ENCODE peak calls at places on chromosomes 11 and 22, in seven cellular contexts. E, B, R, F, A, U and V are unnamed samples.
A peak's percentile ranks its signal among the peaks of the same experiment; 100 is the strongest.

GRCh38 chr11:86575208-86575855 is 97.1 kb downstream of the ME3 start:
- DNase-seq in R (no peak), U (no peak), F (no peak), E (no peak), A (no peak), B (peak; percentile 86), V (no peak)

GRCh38 chr22:18076060-18076497 is 1.7 kb upstream of the PEX26 start:
- DNase-seq in B (peak; percentile 96), F (no peak), E (peak; percentile 80), R (peak; percentile 84), A (peak; percentile 65), U (peak; percentile 63), V (peak; percentile 39)

GRCh38 chr11:15858881-15859280 is 497.5 kb downstream of the SOX6 start:
- DNase-seq in R (no peak), B (no peak), A (no peak), F (no peak), U (no peak), E (no peak), V (no peak)

GRCh38 chr11:119315139-119316016 is 1.6 kb downstream of the MCAM start:
- DNase-seq in E (no peak), R (peak; percentile 87), U (peak; percentile 62), A (no peak), F (no peak), B (no peak), V (no peak)

GRCh38 chr11:33063326-33063775 is 24.0 kb downstream of the TCP11L1 start:
- DNase-seq in F (no peak), U (no peak), B (peak; percentile 92), E (no peak), A (no peak), R (no peak), V (no peak)

GRCh38 chr11:127994736-127995135 is 592.6 kb downstream of the ETS1 start:
- DNase-seq in E (peak; percentile 15), F (no peak), U (no peak), A (no peak), B (peak; percentile 88), R (no peak), V (no peak)

GRCh38 chr11:12803086-12803826 is 129.0 kb downstream of the TEAD1 start:
- DNase-seq in A (no peak), R (no peak), U (no peak), F (no peak), B (peak; percentile 41), E (no peak), V (no peak)

GRCh38 chr22:27715078-27715477 is 86.5 kb downstream of the MN1 start:
- DNase-seq in A (no peak), R (no peak), F (no peak), B (no peak), E (no peak), U (no peak), V (no peak)

GRCh38 chr11:35235944-35236666 is 97.1 kb downstream of the CD44 start:
- DNase-seq in A (no peak), E (no peak), R (no peak), B (peak; percentile 65), U (peak; percentile 68), F (peak; percentile 34), V (no peak)

GRCh38 chr11:98862169-98862568 is 158.6 kb upstream of the CNTN5 start:
- DNase-seq in E (no peak), B (no peak), U (no peak), R (no peak), F (no peak), A (no peak), V (no peak)

GRCh38 chr22:19063581-19064353 is 58.4 kb downstream of the DGCR2 start:
- DNase-seq in E (no peak), B (no peak), U (no peak), A (no peak), F (no peak), R (no peak), V (no peak)

GRCh38 chr22:36873614-36874308 is 13.0 kb downstream of the NCF4 start:
- DNase-seq in F (no peak), R (peak; percentile 92), U (peak; percentile 57), E (no peak), B (peak; percentile 73), A (no peak), V (no peak)

GRCh38 chr22:41405588-41405987 is 23.8 kb downstream of the TEF start:
- DNase-seq in F (no peak), E (no peak), B (no peak), R (no peak), A (no peak), U (no peak), V (no peak)

GRCh38 chr11:121241300-121242176 is 51.0 kb upstream of the SC5D start:
- DNase-seq in F (no peak), E (no peak), R (no peak), A (no peak), B (no peak), U (no peak), V (no peak)

GRCh38 chr11:111586305-111586915 is 15.8 kb upstream of the SIK2 start:
- DNase-seq in F (peak; percentile 8), A (peak; percentile 18), E (no peak), U (no peak), R (peak; percentile 64), B (peak; percentile 75), V (no peak)

GRCh38 chr11:97965849-97966646 is 1054.7 kb upstream of the CNTN5 start:
- DNase-seq in A (no peak), R (no peak), U (no peak), B (peak; percentile 98), E (peak; percentile 84), F (no peak), V (no peak)

GRCh38 chr11:132590986-132591385 is 941.3 kb downstream of the OPCML start:
- DNase-seq in U (no peak), R (no peak), A (no peak), F (no peak), B (no peak), E (no peak), V (no peak)

GRCh38 chr11:115869780-115870431 is 365.7 kb upstream of the CADM1 start:
- DNase-seq in A (no peak), B (peak; percentile 3), E (peak; percentile 20), F (no peak), R (no peak), U (peak; percentile 15), V (no peak)

GRCh38 chr22:38172489-38173155 is 9.0 kb downstream of the PLA2G6 start:
- DNase-seq in A (no peak), B (peak; percentile 76), F (peak; percentile 34), R (no peak), E (no peak), U (peak; percentile 53), V (no peak)

GRCh38 chr11:117419136-117419914 is 91.7 kb downstream of the CEP164 start:
- DNase-seq in F (no peak), B (peak; percentile 27), A (no peak), R (no peak), U (no peak), E (no peak), V (no peak)

GRCh38 chr22:46500201-46500600 is 37.2 kb downstream of the CELSR1 start:
- DNase-seq in U (no peak), A (peak; percentile 75), B (no peak), R (no peak), F (no peak), E (no peak), V (no peak)

GRCh38 chr11:70204466-70204799 is 1.3 kb downstream of the FADD start:
- DNase-seq in U (no peak), F (no peak), R (no peak), B (no peak), A (no peak), E (no peak), V (no peak)

DNA sequence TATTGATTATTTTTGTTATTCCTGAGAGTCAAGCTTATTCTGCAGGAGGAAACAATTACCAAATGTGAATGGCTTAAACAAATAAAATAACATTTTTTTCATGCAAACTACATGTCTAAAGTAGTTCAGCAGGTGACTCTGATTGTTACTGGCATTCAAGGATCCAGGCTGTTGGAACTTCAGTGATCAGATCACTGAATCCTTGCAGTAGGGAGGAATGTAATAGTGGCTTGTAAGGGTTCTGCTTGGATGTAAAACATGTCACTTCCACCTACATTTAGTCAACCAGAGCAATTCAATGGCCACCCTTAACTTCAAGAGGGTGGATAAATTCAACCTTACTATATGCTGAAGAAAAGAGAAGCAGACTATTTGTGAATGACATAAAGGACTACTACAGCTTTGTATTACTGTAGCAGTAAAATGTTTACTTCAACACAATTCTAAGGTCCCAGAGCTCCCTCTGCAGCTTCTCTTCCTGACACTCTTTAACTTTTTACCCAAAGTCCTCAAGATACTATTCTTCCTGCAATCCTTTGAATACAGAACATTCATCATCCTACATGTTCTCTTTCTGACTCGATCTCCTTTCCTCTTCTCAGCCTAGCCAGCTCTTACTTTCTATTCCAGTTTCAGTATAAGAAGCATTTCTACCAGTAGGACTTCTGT is 284.0 kb downstream of the LRRC4C start:
- DNase-seq in U (no peak), R (no peak), F (no peak), A (no peak), E (no peak), B (no peak), V (no peak)
- TF ChIP-seq CTCF in U (no peak), R (no peak), F (no peak), A (no peak), E (no peak), B (no peak), V (no peak)

GRCh38 chr11:69013009-69013951 is at the start of gene MRGPRF:
- DNase-seq in U (peak; percentile 87), F (no peak), E (peak; percentile 84), R (no peak), A (no peak), B (peak; percentile 68), V (no peak)
- TF ChIP-seq CTCF in U (peak; percentile 33), F (no peak), E (peak; percentile 81), R (no peak), A (peak; percentile 43), B (peak; percentile 58), V (peak; percentile 34)

GRCh38 chr22:48663297-48663696 is 1164.4 kb downstream of the BRD1 start:
- DNase-seq in B (peak; percentile 24), F (no peak), R (peak; percentile 23), A (no peak), U (no peak), E (no peak), V (no peak)
- TF ChIP-seq CTCF in B (peak; percentile 25), F (no peak), R (peak; percentile 59), A (peak; percentile 68), U (peak; percentile 20), E (peak; percentile 14), V (peak; percentile 44)

GRCh38 chr11:29452131-29452530 is 564.7 kb downstream of the KCNA4 start:
- DNase-seq in F (no peak), E (no peak), B (peak; percentile 87), R (no peak), A (no peak), U (no peak), V (no peak)

GRCh38 chr11:29446132-29446531 is 570.7 kb downstream of the KCNA4 start:
- DNase-seq in F (no peak), R (no peak), B (no peak), A (no peak), E (no peak), U (no peak), V (no peak)

GRCh38 chr11:29447821-29448220 is 569.0 kb downstream of the KCNA4 start:
- DNase-seq in F (no peak), A (no peak), U (no peak), B (no peak), R (no peak), E (no peak), V (no peak)

GRCh38 chr11:29449280-29450074 is 567.4 kb downstream of the KCNA4 start:
- DNase-seq in B (peak; percentile 16), E (no peak), U (no peak), F (no peak), A (no peak), R (no peak), V (no peak)

GRCh38 chr11:29448246-29448877 is 568.5 kb downstream of the KCNA4 start:
- DNase-seq in R (no peak), F (no peak), B (peak; percentile 64), E (no peak), A (peak; percentile 19), U (no peak), V (no peak)
- TF ChIP-seq CTCF in R (no peak), F (no peak), B (peak; percentile 91), E (peak; percentile 61), A (peak; percentile 84), U (peak; percentile 8), V (peak; percentile 83)